ENCODE peak calls at places on chromosomes 4 and X, in seven cellular contexts. R is PC-3; K is amygdala; D is renal cortical epithelial cell; G is activated CD4-positive, alpha-beta T cell treated with anti-CD3 and anti-CD28 coated beads, Interleukin-2, amount 50 U/mL, for 1 hour; A is astrocyte of the spinal cord; M is ecto neural progenitor cell. Z is an unnamed sample.

GRCh38 chrX:49231333-49232000 is 1.7 kb downstream of the CACNA1F start:
- DNase-seq in R (no peak), K (no peak), D (no peak), G (no peak), A (no peak), M (no peak), Z (no peak)

GRCh38 chrX:143633530-143634372 is 2.1 kb downstream of the SLITRK4 start:
- DNase-seq in R (peak), K (no peak), D (no peak), G (no peak), A (no peak), M (peak), Z (peak)

GRCh38 chr4:86898562-86898961 is 6.3 kb upstream of the C4orf36 start:
- DNase-seq in R (peak), K (no peak), D (no peak), G (no peak), A (no peak), M (no peak), Z (no peak)

GRCh38 chr4:7041851-7042696 is 1.1 kb upstream of the TADA2B start:
- DNase-seq in R (peak), K (no peak), D (no peak), G (peak), A (no peak), M (peak), Z (peak)

GRCh38 chr4:25970241-25970675 is 56.2 kb downstream of the SMIM20 start:
- DNase-seq in R (no peak), K (no peak), D (peak), G (no peak), A (peak), M (no peak), Z (no peak)

GRCh38 chr4:122997463-122998101 is 75.2 kb upstream of the NUDT6 start:
- DNase-seq in R (no peak), K (no peak), D (no peak), G (no peak), A (no peak), M (no peak), Z (no peak)

GRCh38 chrX:106802388-106803275 is at the start of gene TBC1D8B:
- DNase-seq in R (peak), K (peak), D (peak), G (peak), A (peak), M (peak), Z (peak)

GRCh38 chr4:127995776-127996175 is 30.6 kb downstream of the ABHD18 start:
- DNase-seq in R (peak), K (no peak), D (peak), G (no peak), A (peak), M (no peak), Z (no peak)

GRCh38 chr4:187550256-187550950 is 445.2 kb upstream of the ZFP42 start:
- DNase-seq in R (peak), K (no peak), D (peak), G (no peak), A (peak), M (no peak), Z (no peak)

GRCh38 chr4:179695175-179695574 is 2252.9 kb upstream of the AGA start:
- DNase-seq in R (peak), K (no peak), D (no peak), G (no peak), A (peak), M (no peak), Z (no peak)

GRCh38 chr4:78560296-78560963 is 8.9 kb downstream of the ANXA3 start:
- DNase-seq in R (peak), K (no peak), D (peak), G (no peak), A (peak), M (no peak), Z (no peak)

GRCh38 chrX:140034916-140035315 is 69.6 kb upstream of the CXorf66 start:
- DNase-seq in R (peak), K (no peak), D (no peak), G (no peak), A (peak), M (no peak), Z (no peak)

GRCh38 chrX:7603387-7603786 is 239.6 kb upstream of the VCX start:
- DNase-seq in R (no peak), K (no peak), D (no peak), G (no peak), A (no peak), M (no peak), Z (no peak)

GRCh38 chrX:153557618-153558017 is 40.2 kb downstream of the ATP2B3 start:
- DNase-seq in R (no peak), K (no peak), D (no peak), G (no peak), A (no peak), M (no peak), Z (peak)

GRCh38 chr4:139555705-139556070 is 331 bp downstream of the SETD7 start:
- DNase-seq in R (no peak), K (no peak), D (no peak), G (no peak), A (no peak), M (peak), Z (peak)

GRCh38 chr4:13642576-13642975 is 15.1 kb upstream of the BOD1L1 start:
- DNase-seq in R (peak), K (no peak), D (peak), G (no peak), A (peak), M (no peak), Z (peak)

Z was measured in anterior cingulate cortex.